ENCODE peak calls at places on chromosomes 3 and 15, in five cellular contexts. One of them, this sample, is unnamed.

GRCh38 chr3:117610156-117610555 is 900.6 kb downstream of the TUSC7 start:
- DNase-seq in germinal center: no peak
- DNase-seq in stimulated activated CD8-positive, alpha-beta memory T cell treated with anti-CD3 and anti-CD28 coated beads, Interleukin-4, amount 100 ng/mL, for 4 hours: no peak
- DNase-seq in activated CD8-positive, alpha-beta memory T cell treated with anti-CD3 and anti-CD28 coated beads for 48 hours: no peak
- DNase-seq in cardiac muscle cell: no peak
- DNase-seq in this sample: no peak

GRCh38 chr3:45187597-45188210 is 38.4 kb downstream of the TMEM158 start:
- DNase-seq in stimulated activated CD8-positive, alpha-beta memory T cell treated with anti-CD3 and anti-CD28 coated beads, Interleukin-4, amount 100 ng/mL, for 4 hours: no peak
- DNase-seq in germinal center: no peak
- DNase-seq in activated CD8-positive, alpha-beta memory T cell treated with anti-CD3 and anti-CD28 coated beads for 48 hours: no peak
- DNase-seq in cardiac muscle cell: no peak
- DNase-seq in this sample: no peak

GRCh38 chr15:74191798-74192197 is 10.8 kb downstream of the STRA6 start:
- DNase-seq in cardiac muscle cell: no peak
- DNase-seq in germinal center: no peak
- DNase-seq in activated CD8-positive, alpha-beta memory T cell treated with anti-CD3 and anti-CD28 coated beads for 48 hours: no peak
- DNase-seq in stimulated activated CD8-positive, alpha-beta memory T cell treated with anti-CD3 and anti-CD28 coated beads, Interleukin-4, amount 100 ng/mL, for 4 hours: no peak
- DNase-seq in this sample: no peak

GRCh38 chr3:80040113-80040512 is 272.3 kb upstream of the ROBO1 start:
- DNase-seq in activated CD8-positive, alpha-beta memory T cell treated with anti-CD3 and anti-CD28 coated beads for 48 hours: no peak
- DNase-seq in cardiac muscle cell: no peak
- DNase-seq in stimulated activated CD8-positive, alpha-beta memory T cell treated with anti-CD3 and anti-CD28 coated beads, Interleukin-4, amount 100 ng/mL, for 4 hours: no peak
- DNase-seq in germinal center: no peak
- DNase-seq in this sample: no peak

GRCh38 chr15:37880009-37880834 is 54.2 kb upstream of the TMCO5A start:
- DNase-seq in cardiac muscle cell: peak; percentile 80
- DNase-seq in germinal center: peak; percentile 3
- DNase-seq in stimulated activated CD8-positive, alpha-beta memory T cell treated with anti-CD3 and anti-CD28 coated beads, Interleukin-4, amount 100 ng/mL, for 4 hours: no peak
- DNase-seq in activated CD8-positive, alpha-beta memory T cell treated with anti-CD3 and anti-CD28 coated beads for 48 hours: no peak
- DNase-seq in this sample: no peak

GRCh38 chr3:85721409-85722145 is 762.8 kb downstream of the CADM2 start:
- DNase-seq in stimulated activated CD8-positive, alpha-beta memory T cell treated with anti-CD3 and anti-CD28 coated beads, Interleukin-4, amount 100 ng/mL, for 4 hours: no peak
- DNase-seq in cardiac muscle cell: no peak
- DNase-seq in activated CD8-positive, alpha-beta memory T cell treated with anti-CD3 and anti-CD28 coated beads for 48 hours: no peak
- DNase-seq in germinal center: no peak
- DNase-seq in this sample: no peak

GRCh38 chr3:43892061-43892460 is 201.3 kb downstream of the ABHD5 start:
- DNase-seq in cardiac muscle cell: no peak
- DNase-seq in activated CD8-positive, alpha-beta memory T cell treated with anti-CD3 and anti-CD28 coated beads for 48 hours: no peak
- DNase-seq in stimulated activated CD8-positive, alpha-beta memory T cell treated with anti-CD3 and anti-CD28 coated beads, Interleukin-4, amount 100 ng/mL, for 4 hours: no peak
- DNase-seq in germinal center: peak; percentile 40
- DNase-seq in this sample: no peak

GRCh38 chr15:55257014-55257670 is 32.5 kb downstream of the RAB27A start:
- DNase-seq in cardiac muscle cell: no peak
- DNase-seq in germinal center: no peak
- DNase-seq in stimulated activated CD8-positive, alpha-beta memory T cell treated with anti-CD3 and anti-CD28 coated beads, Interleukin-4, amount 100 ng/mL, for 4 hours: no peak
- DNase-seq in activated CD8-positive, alpha-beta memory T cell treated with anti-CD3 and anti-CD28 coated beads for 48 hours: no peak
- DNase-seq in this sample: no peak

GRCh38 chr3:48403533-48404439 is 26.1 kb downstream of the PLXNB1 start:
- DNase-seq in cardiac muscle cell: no peak
- DNase-seq in germinal center: no peak
- DNase-seq in stimulated activated CD8-positive, alpha-beta memory T cell treated with anti-CD3 and anti-CD28 coated beads, Interleukin-4, amount 100 ng/mL, for 4 hours: no peak
- DNase-seq in activated CD8-positive, alpha-beta memory T cell treated with anti-CD3 and anti-CD28 coated beads for 48 hours: no peak
- DNase-seq in this sample: no peak

GRCh38 chr3:45816544-45816943 is 20.2 kb upstream of the SLC6A20 start:
- DNase-seq in stimulated activated CD8-positive, alpha-beta memory T cell treated with anti-CD3 and anti-CD28 coated beads, Interleukin-4, amount 100 ng/mL, for 4 hours: no peak
- DNase-seq in germinal center: no peak
- DNase-seq in cardiac muscle cell: peak; percentile 47
- DNase-seq in activated CD8-positive, alpha-beta memory T cell treated with anti-CD3 and anti-CD28 coated beads for 48 hours: no peak
- DNase-seq in this sample: no peak

GRCh38 chr3:160401301-160402095 is 2.0 kb downstream of the SMC4 start:
- DNase-seq in activated CD8-positive, alpha-beta memory T cell treated with anti-CD3 and anti-CD28 coated beads for 48 hours: no peak
- DNase-seq in cardiac muscle cell: peak; percentile 91
- DNase-seq in stimulated activated CD8-positive, alpha-beta memory T cell treated with anti-CD3 and anti-CD28 coated beads, Interleukin-4, amount 100 ng/mL, for 4 hours: no peak
- DNase-seq in germinal center: peak; percentile 7
- DNase-seq in this sample: peak; percentile 65

GRCh38 chr3:147424325-147424910 is 15.3 kb downstream of the ZIC1 start:
- DNase-seq in activated CD8-positive, alpha-beta memory T cell treated with anti-CD3 and anti-CD28 coated beads for 48 hours: no peak
- DNase-seq in stimulated activated CD8-positive, alpha-beta memory T cell treated with anti-CD3 and anti-CD28 coated beads, Interleukin-4, amount 100 ng/mL, for 4 hours: no peak
- DNase-seq in germinal center: no peak
- DNase-seq in cardiac muscle cell: no peak
- DNase-seq in this sample: peak; percentile 86

GRCh38 chr3:44184319-44184953 is 57.2 kb upstream of the TOPAZ1 start:
- DNase-seq in cardiac muscle cell: no peak
- DNase-seq in stimulated activated CD8-positive, alpha-beta memory T cell treated with anti-CD3 and anti-CD28 coated beads, Interleukin-4, amount 100 ng/mL, for 4 hours: no peak
- DNase-seq in germinal center: no peak
- DNase-seq in activated CD8-positive, alpha-beta memory T cell treated with anti-CD3 and anti-CD28 coated beads for 48 hours: no peak
- DNase-seq in this sample: no peak

GRCh38 chr15:68526269-68526668 is 52.5 kb upstream of the CORO2B start:
- DNase-seq in cardiac muscle cell: no peak
- DNase-seq in germinal center: no peak
- DNase-seq in stimulated activated CD8-positive, alpha-beta memory T cell treated with anti-CD3 and anti-CD28 coated beads, Interleukin-4, amount 100 ng/mL, for 4 hours: no peak
- DNase-seq in activated CD8-positive, alpha-beta memory T cell treated with anti-CD3 and anti-CD28 coated beads for 48 hours: no peak
- DNase-seq in this sample: no peak

GRCh38 chr15:100266166-100266565 is 75.6 kb downstream of the ADAMTS17 start:
- DNase-seq in cardiac muscle cell: no peak
- DNase-seq in activated CD8-positive, alpha-beta memory T cell treated with anti-CD3 and anti-CD28 coated beads for 48 hours: no peak
- DNase-seq in germinal center: no peak
- DNase-seq in stimulated activated CD8-positive, alpha-beta memory T cell treated with anti-CD3 and anti-CD28 coated beads, Interleukin-4, amount 100 ng/mL, for 4 hours: no peak
- DNase-seq in this sample: no peak

GRCh38 chr3:100087203-100087602 is 27.1 kb downstream of the FILIP1L start:
- DNase-seq in germinal center: no peak
- DNase-seq in stimulated activated CD8-positive, alpha-beta memory T cell treated with anti-CD3 and anti-CD28 coated beads, Interleukin-4, amount 100 ng/mL, for 4 hours: no peak
- DNase-seq in activated CD8-positive, alpha-beta memory T cell treated with anti-CD3 and anti-CD28 coated beads for 48 hours: no peak
- DNase-seq in cardiac muscle cell: peak; percentile 61
- DNase-seq in this sample: peak; percentile 14

GRCh38 chr3:193190387-193190786 is 50.6 kb upstream of the PLAAT1 start:
- DNase-seq in germinal center: peak; percentile 27
- DNase-seq in activated CD8-positive, alpha-beta memory T cell treated with anti-CD3 and anti-CD28 coated beads for 48 hours: no peak
- DNase-seq in stimulated activated CD8-positive, alpha-beta memory T cell treated with anti-CD3 and anti-CD28 coated beads, Interleukin-4, amount 100 ng/mL, for 4 hours: no peak
- DNase-seq in cardiac muscle cell: peak; percentile 36
- DNase-seq in this sample: peak; percentile 23

GRCh38 chr3:127037021-127037400 is 54.1 kb downstream of the PLXNA1 start:
- DNase-seq in activated CD8-positive, alpha-beta memory T cell treated with anti-CD3 and anti-CD28 coated beads for 48 hours: no peak
- DNase-seq in germinal center: no peak
- DNase-seq in cardiac muscle cell: no peak
- DNase-seq in stimulated activated CD8-positive, alpha-beta memory T cell treated with anti-CD3 and anti-CD28 coated beads, Interleukin-4, amount 100 ng/mL, for 4 hours: no peak
- DNase-seq in this sample: no peak

GRCh38 chr3:51279448-51279847 is 105.6 kb upstream of the MANF start:
- DNase-seq in stimulated activated CD8-positive, alpha-beta memory T cell treated with anti-CD3 and anti-CD28 coated beads, Interleukin-4, amount 100 ng/mL, for 4 hours: no peak
- DNase-seq in activated CD8-positive, alpha-beta memory T cell treated with anti-CD3 and anti-CD28 coated beads for 48 hours: no peak
- DNase-seq in cardiac muscle cell: no peak
- DNase-seq in germinal center: no peak
- DNase-seq in this sample: no peak

GRCh38 chr3:127001486-127002194 is 18.7 kb downstream of the PLXNA1 start:
- DNase-seq in germinal center: no peak
- DNase-seq in activated CD8-positive, alpha-beta memory T cell treated with anti-CD3 and anti-CD28 coated beads for 48 hours: no peak
- DNase-seq in stimulated activated CD8-positive, alpha-beta memory T cell treated with anti-CD3 and anti-CD28 coated beads, Interleukin-4, amount 100 ng/mL, for 4 hours: no peak
- DNase-seq in cardiac muscle cell: no peak
- DNase-seq in this sample: no peak

GRCh38 chr15:51237816-51238215 is 100.6 kb downstream of the CYP19A1 start:
- DNase-seq in stimulated activated CD8-positive, alpha-beta memory T cell treated with anti-CD3 and anti-CD28 coated beads, Interleukin-4, amount 100 ng/mL, for 4 hours: no peak
- DNase-seq in germinal center: no peak
- DNase-seq in cardiac muscle cell: no peak
- DNase-seq in activated CD8-positive, alpha-beta memory T cell treated with anti-CD3 and anti-CD28 coated beads for 48 hours: no peak
- DNase-seq in this sample: no peak

GRCh38 chr15:96851613-96852012 is 521.1 kb downstream of the NR2F2 start:
- DNase-seq in activated CD8-positive, alpha-beta memory T cell treated with anti-CD3 and anti-CD28 coated beads for 48 hours: no peak
- DNase-seq in cardiac muscle cell: peak; percentile 33
- DNase-seq in germinal center: no peak
- DNase-seq in stimulated activated CD8-positive, alpha-beta memory T cell treated with anti-CD3 and anti-CD28 coated beads, Interleukin-4, amount 100 ng/mL, for 4 hours: no peak
- DNase-seq in this sample: peak; percentile 96

GRCh38 chr3:10395671-10396070 is 74.8 kb upstream of the SEC13 start:
- DNase-seq in activated CD8-positive, alpha-beta memory T cell treated with anti-CD3 and anti-CD28 coated beads for 48 hours: no peak
- DNase-seq in cardiac muscle cell: no peak
- DNase-seq in germinal center: peak; percentile 55
- DNase-seq in stimulated activated CD8-positive, alpha-beta memory T cell treated with anti-CD3 and anti-CD28 coated beads, Interleukin-4, amount 100 ng/mL, for 4 hours: no peak
- DNase-seq in this sample: no peak

GRCh38 chr3:13332158-13332557 is 88.0 kb downstream of the NUP210 start:
- DNase-seq in stimulated activated CD8-positive, alpha-beta memory T cell treated with anti-CD3 and anti-CD28 coated beads, Interleukin-4, amount 100 ng/mL, for 4 hours: no peak
- DNase-seq in activated CD8-positive, alpha-beta memory T cell treated with anti-CD3 and anti-CD28 coated beads for 48 hours: no peak
- DNase-seq in germinal center: peak; percentile 84
- DNase-seq in cardiac muscle cell: no peak
- DNase-seq in this sample: no peak

This sample was measured in MG63.